ENCODE peak calls at places on chromosomes 4 and X, in eight cellular contexts. N, H, F, C, J, D, I and T are unnamed samples. For H3K36me3 and H3K9me3, the result is how much of the 10 kb centered on the place peaks cover.

GRCh38 chr4:81491943-81492342 is 20.2 kb upstream of the RASGEF1B start:
- ATAC-seq in J (peak), F (peak), C (no peak), N (peak), I (no peak), D (no peak), H (peak), T (peak)

GRCh38 chr4:45985038-45985437 is 138.8 kb downstream of the GABRG1 start:
- ATAC-seq in F (no peak), C (no peak), I (no peak), D (no peak), J (no peak), H (no peak), N (no peak), T (no peak)

GRCh38 chr4:139783761-139784484 is 118.3 kb downstream of the MGST2 start:
- ATAC-seq in C (no peak), F (no peak), J (no peak), H (peak), I (no peak), N (no peak), D (no peak), T (no peak)

GRCh38 chr4:89316931-89317366 is 9.3 kb upstream of the GPRIN3 start:
- ATAC-seq in D (no peak), J (peak), F (peak), H (peak), N (peak), C (no peak), I (no peak), T (peak)

GRCh38 chr4:153634737-153635353 is 49.2 kb upstream of the TLR2 start:
- ATAC-seq in N (peak), H (peak), D (no peak), I (peak), F (peak), C (no peak), J (peak), T (no peak)

GRCh38 chr4:93084599-93085305 is 743.8 kb upstream of the ATOH1 start:
- ATAC-seq in N (no peak), D (no peak), H (no peak), F (no peak), I (no peak), C (no peak), J (no peak), T (no peak)

GRCh38 chrX:9578083-9578779 is 113.4 kb downstream of the TBL1X start:
- ATAC-seq in C (no peak), H (no peak), N (no peak), F (no peak), I (no peak), J (no peak), D (no peak), T (no peak)

GRCh38 chrX:149691794-149692193 is 20.1 kb upstream of the MAGEA11 start:
- ATAC-seq in H (no peak), J (no peak), I (no peak), N (no peak), F (no peak), D (no peak), C (no peak), T (no peak)

GRCh38 chr4:150447356-150447755 is 134.6 kb upstream of the MAB21L2 start:
- ATAC-seq in N (no peak), H (no peak), I (no peak), C (no peak), J (no peak), D (no peak), F (no peak), T (no peak)

GRCh38 chr4:95318483-95318882 is 230.3 kb downstream of the UNC5C start:
- ATAC-seq in D (no peak), N (no peak), F (no peak), J (no peak), I (no peak), C (no peak), H (no peak), T (no peak)

GRCh38 chr4:85741421-85741820 is 266.5 kb downstream of the ARHGAP24 start:
- ATAC-seq in I (no peak), N (no peak), D (no peak), F (no peak), J (no peak), C (no peak), H (no peak), T (no peak)

GRCh38 chr4:157076578-157076947 is 613 bp downstream of the GLRB start:
- ATAC-seq in F (no peak), H (peak), D (no peak), I (no peak), J (no peak), N (peak), C (peak), T (no peak)
- H3K4me3 ChIP-seq in F (no peak), H (peak), D (peak), I (peak), J (no peak), N (peak), C (peak), T (peak)

GRCh38 chr4:515251-515650 is 16.2 kb downstream of the PIGG start:
- ATAC-seq in J (no peak), C (no peak), N (no peak), D (no peak), F (no peak), H (no peak), I (no peak), T (no peak)
- H3K36me3 ChIP-seq in J (under half), C (under half), N (under half), D (under half), F (half or more), H (under half), I (half or more), T (under half)

GRCh38 chrX:46256875-46257274 is 288.3 kb downstream of the ZNF674 start:
- ATAC-seq in J (no peak), C (no peak), D (no peak), F (no peak), H (no peak), I (no peak), N (no peak), T (no peak)

GRCh38 chrX:46251755-46252154 is 293.5 kb downstream of the ZNF674 start:
- ATAC-seq in H (no peak), F (no peak), C (no peak), D (no peak), I (no peak), J (no peak), N (no peak), T (no peak)

GRCh38 chrX:46257451-46257879 is 287.8 kb downstream of the ZNF674 start:
- ATAC-seq in C (no peak), D (no peak), F (no peak), N (no peak), H (no peak), J (no peak), I (no peak), T (no peak)

GRCh38 chrX:46255066-46255465 is 290.2 kb downstream of the ZNF674 start:
- ATAC-seq in J (no peak), C (no peak), N (no peak), D (no peak), F (no peak), H (no peak), I (no peak), T (no peak)

GRCh38 chrX:46254623-46255022 is 290.6 kb downstream of the ZNF674 start:
- ATAC-seq in I (no peak), C (no peak), J (no peak), H (no peak), F (no peak), N (no peak), D (no peak), T (no peak)
- H3K9me3 ChIP-seq in I (under half), C (under half), J (under half), H (under half), F (under half), N (under half), D (under half), T (under half)

DNA sequence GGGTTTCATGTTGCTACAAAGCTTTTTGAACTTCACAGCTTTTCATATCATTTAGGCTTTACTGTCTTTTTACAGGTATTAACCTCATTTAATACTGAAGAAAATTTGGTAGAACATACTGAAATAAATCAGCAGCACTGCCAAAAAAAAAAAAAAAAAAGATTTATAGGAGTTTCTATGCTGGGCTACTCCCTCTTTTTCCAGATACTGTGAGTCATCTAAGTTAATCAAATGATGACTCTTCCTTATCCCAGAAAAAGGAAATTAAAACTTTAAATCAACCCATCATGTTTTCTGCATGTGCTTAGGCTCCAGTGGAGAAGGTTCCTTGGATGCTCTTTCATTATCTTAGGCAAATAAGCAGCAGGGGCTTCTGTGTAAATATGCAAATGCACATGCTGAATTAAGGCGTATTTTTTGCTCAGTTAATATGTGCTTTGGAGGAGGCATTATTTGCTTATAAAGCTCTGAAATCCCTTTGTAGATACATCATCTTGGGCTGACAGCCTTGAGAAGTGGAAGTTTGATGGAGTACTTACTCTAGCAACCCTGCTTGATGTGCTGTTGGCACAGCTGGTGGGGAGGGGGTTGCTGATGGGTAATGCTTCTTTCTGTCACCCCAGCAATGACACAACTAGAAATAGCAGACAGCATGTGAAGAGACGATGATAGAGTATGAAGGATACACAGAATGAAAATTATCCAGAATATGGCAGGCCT is 136.1 kb downstream of the C4orf33 start:
- ATAC-seq in I (no peak), D (no peak), N (no peak), H (no peak), F (no peak), J (no peak), C (no peak), T (no peak)
- H3K4me3 ChIP-seq in I (no peak), D (no peak), N (no peak), H (no peak), F (no peak), J (no peak), C (no peak), T (no peak)

GRCh38 chrX:154350429-154351182 is 23.8 kb downstream of the FLNA start:
- ATAC-seq in D (no peak), H (no peak), F (no peak), C (no peak), N (no peak), J (peak), I (no peak), T (no peak)
- H3K36me3 ChIP-seq in D (under half), H (under half), F (half or more), C (under half), N (under half), J (under half), I (half or more), T (under half)

GRCh38 chr4:142369141-142369540 is 477.0 kb downstream of the INPP4B start:
- ATAC-seq in N (no peak), J (no peak), I (no peak), C (no peak), F (no peak), D (no peak), H (no peak), T (no peak)

GRCh38 chr4:142363686-142364085 is 482.4 kb downstream of the INPP4B start:
- ATAC-seq in C (no peak), D (no peak), F (no peak), J (no peak), H (no peak), I (no peak), N (no peak), T (no peak)

GRCh38 chr4:142365386-142365785 is 480.7 kb downstream of the INPP4B start:
- ATAC-seq in C (no peak), F (no peak), I (peak), J (no peak), N (no peak), D (no peak), H (no peak), T (no peak)

GRCh38 chr4:142366821-142367220 is 479.3 kb downstream of the INPP4B start:
- ATAC-seq in D (no peak), N (no peak), J (no peak), C (no peak), I (peak), F (peak), H (no peak), T (no peak)

DNA sequence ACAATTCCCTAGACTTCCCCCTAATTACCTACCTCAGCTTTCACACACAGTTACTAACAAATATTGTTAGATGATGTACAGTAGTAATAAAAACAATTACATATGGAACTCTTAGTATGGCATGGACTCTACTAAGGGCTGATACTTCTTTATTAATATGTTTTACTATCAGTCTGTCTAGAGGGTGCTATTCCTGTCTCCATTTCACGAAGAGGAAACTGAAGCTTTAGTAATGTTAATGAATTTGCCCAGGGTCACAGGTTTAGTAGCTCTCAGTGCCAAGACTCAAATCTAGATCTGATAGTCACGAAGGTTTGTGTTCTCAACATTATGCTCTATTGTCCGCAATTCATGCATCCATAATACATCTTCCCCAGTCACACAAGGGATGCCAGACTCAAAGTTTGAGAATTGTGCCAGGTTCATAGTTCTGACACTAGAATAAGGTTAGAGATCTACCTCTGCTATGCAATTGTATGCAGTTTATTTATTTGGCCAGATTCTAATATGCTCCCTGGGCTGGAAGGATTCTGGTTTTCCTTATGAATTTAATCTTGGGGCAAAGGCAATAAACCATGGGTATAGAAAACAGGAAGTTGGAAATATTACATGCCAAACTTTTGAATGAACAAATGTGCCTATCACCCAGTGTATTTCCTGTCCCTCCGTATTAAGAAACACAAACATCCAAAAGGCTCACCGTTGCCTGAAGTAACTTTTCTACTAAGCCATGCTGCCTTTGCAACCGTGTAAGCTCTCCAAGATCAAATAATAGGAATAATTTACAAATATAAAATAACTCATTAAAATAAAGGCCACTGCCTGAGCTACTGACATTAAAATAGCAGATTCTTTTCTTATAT is 478.5 kb downstream of the INPP4B start:
- ATAC-seq in J (no peak), N (no peak), I (no peak), D (no peak), C (peak), H (no peak), F (peak), T (no peak)
- H3K9me3 ChIP-seq in J (under half), N (under half), I (under half), D (under half), C (under half), H (under half), F (under half), T (under half)

GRCh38 chrX:49878834-49879655 is at the start of gene USP27X:
- ATAC-seq in N (peak), C (peak), J (peak), I (peak), H (peak), D (peak), F (peak), T (peak)

GRCh38 chrX:49876750-49877149 is 2.5 kb upstream of the USP27X start:
- ATAC-seq in D (no peak), I (no peak), H (peak), F (no peak), J (no peak), C (no peak), N (peak), T (no peak)

GRCh38 chrX:49879656-49880277 is 483 bp downstream of the USP27X start:
- ATAC-seq in C (peak), I (peak), F (peak), H (peak), J (peak), N (no peak), D (peak), T (peak)

GRCh38 chrX:49877397-49878101 is 1.7 kb upstream of the USP27X start:
- ATAC-seq in C (no peak), J (no peak), N (peak), F (no peak), H (peak), D (no peak), I (no peak), T (no peak)

GRCh38 chrX:49878128-49878833 is 1.0 kb upstream of the USP27X start:
- ATAC-seq in I (peak), C (no peak), D (peak), J (no peak), N (no peak), F (no peak), H (peak), T (peak)
- H3K4me3 ChIP-seq in I (peak), C (peak), D (peak), J (no peak), N (peak), F (no peak), H (peak), T (peak)

GRCh38 chr4:1979477-1980196 is 29.1 kb downstream of the NELFA start:
- ATAC-seq in H (no peak), I (no peak), D (no peak), C (no peak), J (no peak), N (no peak), F (peak), T (no peak)
- H3K36me3 ChIP-seq in H (under half), I (half or more), D (under half), C (under half), J (under half), N (under half), F (half or more), T (under half)